ENCODE peak calls at places on chromosomes 13 and 19, in ten cellular contexts. C, R, E, V, W, B, L, Q, N and X are unnamed samples.

GRCh38 chr13:32443111-32443510 is 15.2 kb upstream of the N4BP2L1 start:
- DNase-seq in C (peak; percentile 53), R (no peak), E (peak; percentile 39), V (peak; percentile 19), W (no peak), B (no peak), L (no peak), Q (peak; percentile 27), N (peak; percentile 27), X (no peak)

GRCh38 chr19:17332677-17333581 is 1.7 kb downstream of the ANO8 start:
- DNase-seq in C (peak; percentile 96), R (no peak), E (peak; percentile 52), V (peak; percentile 48), W (no peak), B (peak; percentile 84), L (no peak), Q (peak; percentile 35), N (no peak), X (peak; percentile 59)

GRCh38 chr13:111011899-111012298 is 97.0 kb upstream of the ANKRD10 start:
- DNase-seq in C (no peak), R (no peak), E (no peak), V (peak; percentile 5), W (no peak), B (no peak), L (no peak), Q (peak; percentile 30), N (no peak), X (no peak)

GRCh38 chr13:20301391-20302071 is 69.4 kb upstream of the GJB6 start:
- DNase-seq in C (no peak), R (no peak), E (peak; percentile 8), V (no peak), W (no peak), B (no peak), L (no peak), Q (no peak), N (peak; percentile 23), X (peak; percentile 11)

GRCh38 chr13:97631158-97631557 is 197.2 kb downstream of the RAP2A start:
- DNase-seq in C (no peak), R (no peak), E (no peak), V (no peak), W (no peak), B (no peak), L (no peak), Q (no peak), N (no peak), X (no peak)

GRCh38 chr13:33375421-33375820 is 89.9 kb upstream of the STARD13 start:
- DNase-seq in C (no peak), R (no peak), E (no peak), V (no peak), W (no peak), B (no peak), L (no peak), Q (no peak), N (no peak), X (no peak)

GRCh38 chr19:56138069-56138468 is 3.0 kb upstream of the ZNF444 start:
- DNase-seq in C (no peak), R (no peak), E (no peak), V (no peak), W (no peak), B (no peak), L (no peak), Q (peak; percentile 37), N (no peak), X (no peak)

GRCh38 chr13:76882431-76882830 is 3.8 kb downstream of the KCTD12 start:
- DNase-seq in C (no peak), R (no peak), E (peak; percentile 74), V (peak; percentile 88), W (no peak), B (peak; percentile 61), L (no peak), Q (no peak), N (no peak), X (no peak)

GRCh38 chr13:50712882-50713281 is 130.6 kb downstream of the DLEU7 start:
- DNase-seq in C (no peak), R (no peak), E (no peak), V (peak; percentile 71), W (no peak), B (no peak), L (no peak), Q (no peak), N (no peak), X (no peak)

GRCh38 chr13:92074658-92075057 is 676.2 kb downstream of the GPC5 start:
- DNase-seq in C (peak; percentile 52), R (no peak), E (peak; percentile 43), V (no peak), W (no peak), B (no peak), L (no peak), Q (peak; percentile 10), N (peak; percentile 14), X (no peak)

GRCh38 chr13:112984501-112984900 is 15.5 kb downstream of the MCF2L start:
- DNase-seq in C (no peak), R (no peak), E (no peak), V (no peak), W (no peak), B (no peak), L (no peak), Q (peak; percentile 5), N (no peak), X (no peak)

GRCh38 chr19:13974073-13974472 is 21.8 kb downstream of the DCAF15 start:
- DNase-seq in C (peak; percentile 84), R (no peak), E (no peak), V (no peak), W (no peak), B (no peak), L (no peak), Q (peak; percentile 93), N (no peak), X (peak; percentile 68)

GRCh38 chr13:40668335-40668734 is 1.9 kb upstream of the FOXO1 start:
- DNase-seq in C (peak; percentile 84), R (no peak), E (peak; percentile 27), V (no peak), W (no peak), B (peak; percentile 86), L (no peak), Q (no peak), N (peak; percentile 29), X (peak; percentile 13)

GRCh38 chr19:9848060-9848459 is 12.9 kb downstream of the PIN1 start:
- DNase-seq in C (peak; percentile 10), R (no peak), E (no peak), V (no peak), W (no peak), B (no peak), L (no peak), Q (no peak), N (peak; percentile 52), X (peak; percentile 65)
- TF ChIP-seq CTCF in C (peak; percentile 69), R (peak; percentile 48), E (peak; percentile 31), V (no peak), W (no peak), B (peak; percentile 27), L (peak; percentile 70), Q (peak; percentile 67), N (peak; percentile 60), X (peak; percentile 61)

GRCh38 chr19:41025411-41025810 is 34.3 kb downstream of the CYP2B6 start:
- DNase-seq in C (no peak), R (no peak), E (no peak), V (no peak), W (no peak), B (no peak), L (no peak), Q (no peak), N (no peak), X (no peak)

GRCh38 chr19:41025871-41026270 is 34.8 kb downstream of the CYP2B6 start:
- DNase-seq in C (no peak), R (no peak), E (no peak), V (no peak), W (no peak), B (no peak), L (no peak), Q (no peak), N (no peak), X (peak; percentile 6)

GRCh38 chr19:41027273-41027967 is 36.3 kb downstream of the CYP2B6 start:
- DNase-seq in C (no peak), R (no peak), E (no peak), V (no peak), W (no peak), B (no peak), L (no peak), Q (no peak), N (no peak), X (no peak)

GRCh38 chr19:41019346-41019745 is 28.3 kb downstream of the CYP2B6 start:
- DNase-seq in C (no peak), R (no peak), E (no peak), V (no peak), W (no peak), B (peak; percentile 2), L (no peak), Q (no peak), N (no peak), X (no peak)

GRCh38 chr19:41023193-41023592 is 32.1 kb downstream of the CYP2B6 start:
- DNase-seq in C (no peak), R (no peak), E (no peak), V (no peak), W (no peak), B (no peak), L (no peak), Q (no peak), N (no peak), X (no peak)
- TF ChIP-seq CTCF in C (peak; percentile 18), R (no peak), E (no peak), V (no peak), W (no peak), B (no peak), L (no peak), Q (no peak), N (no peak), X (no peak)

GRCh38 chr13:99768986-99769385 is 202.6 kb downstream of the ZIC5 start:
- DNase-seq in C (no peak), R (no peak), E (no peak), V (no peak), W (no peak), B (no peak), L (no peak), Q (no peak), N (no peak), X (no peak)

GRCh38 chr13:99765869-99766268 is 205.7 kb downstream of the ZIC5 start:
- DNase-seq in C (no peak), R (no peak), E (no peak), V (no peak), W (no peak), B (no peak), L (no peak), Q (no peak), N (no peak), X (no peak)

DNA sequence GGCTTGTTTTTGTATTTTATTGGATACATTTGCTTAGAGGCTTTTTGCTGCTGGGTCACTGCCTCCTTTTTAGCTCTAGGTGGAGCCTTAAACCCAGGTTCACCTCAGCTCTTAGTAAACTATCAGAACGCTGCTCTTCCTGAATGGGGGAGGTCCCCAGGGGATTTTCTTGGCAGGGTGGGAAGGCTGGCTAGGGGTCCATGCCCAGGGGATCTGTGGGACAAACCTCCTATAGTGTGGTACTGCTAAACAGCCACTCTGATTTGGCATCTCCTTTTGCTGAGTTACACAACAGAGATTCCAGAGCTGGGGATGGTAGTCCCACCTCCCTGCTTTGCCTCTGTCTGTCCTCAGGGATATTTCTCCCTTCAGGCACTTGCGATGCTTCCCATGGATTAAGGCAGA is 204.9 kb downstream of the ZIC5 start:
- DNase-seq in C (no peak), R (no peak), E (no peak), V (no peak), W (no peak), B (no peak), L (no peak), Q (peak; percentile 4), N (no peak), X (no peak)
- TF ChIP-seq CTCF in C (peak; percentile 15), R (no peak), E (no peak), V (no peak), W (no peak), B (no peak), L (no peak), Q (peak; percentile 2), N (no peak), X (no peak)

GRCh38 chr13:51776179-51776578 is 27.8 kb downstream of the DHRS12 start:
- DNase-seq in C (no peak), R (no peak), E (no peak), V (no peak), W (no peak), B (peak; percentile 54), L (no peak), Q (no peak), N (no peak), X (no peak)
- TF ChIP-seq CTCF in C (no peak), R (no peak), E (no peak), V (no peak), W (no peak), B (no peak), L (no peak), Q (no peak), N (no peak), X (no peak)